ENCODE peak calls at places on chromosomes 1 and 21, in seven cellular contexts. Y, R, U, H, E, V and W are unnamed samples.
A peak's percentile ranks its signal among the peaks of the same experiment; 100 is the strongest.

GRCh38 chr1:24096009-24096736 is 15.8 kb downstream of the MYOM3 start:
- DNase-seq in R (no peak), H (no peak), U (no peak), V (no peak), Y (no peak), E (no peak), W (no peak)

GRCh38 chr1:111615874-111616715 is 3.5 kb upstream of the RAP1A start:
- DNase-seq in V (peak; percentile 75), R (no peak), E (no peak), Y (peak; percentile 91), U (no peak), H (no peak), W (no peak)

GRCh38 chr1:23837905-23838304 is 12.7 kb upstream of the HMGCL start:
- DNase-seq in Y (no peak), E (no peak), R (no peak), V (peak; percentile 18), H (no peak), U (no peak), W (no peak)

GRCh38 chr21:25701529-25701928 is 33.2 kb downstream of the ATP5PF start:
- DNase-seq in E (no peak), V (no peak), Y (peak; percentile 9), R (no peak), U (no peak), H (no peak), W (no peak)

GRCh38 chr1:209879539-209879938 is 51.8 kb downstream of the UTP25 start:
- DNase-seq in V (no peak), E (peak; percentile 57), H (peak; percentile 17), Y (no peak), U (no peak), R (no peak), W (no peak)

GRCh38 chr1:58824753-58825389 is 41.0 kb upstream of the JUN start:
- DNase-seq in U (no peak), Y (no peak), H (peak; percentile 51), R (no peak), E (no peak), V (no peak), W (no peak)

GRCh38 chr1:39671793-39672550 is at the start of gene NT5C1A:
- DNase-seq in V (peak; percentile 53), H (no peak), E (peak; percentile 29), R (no peak), U (no peak), Y (peak; percentile 33), W (no peak)

GRCh38 chr1:7290971-7291970 is 479.8 kb upstream of the VAMP3 start:
- DNase-seq in H (no peak), E (no peak), U (no peak), V (no peak), R (no peak), Y (peak; percentile 2), W (peak; percentile 47)